ENCODE peak calls at places on chromosome 2, in eight cellular contexts. R is AG09319; Y is NCI-H2081 treated with DMSO at 0.1 percent for 48 hours; N is NCI-H1436; E is CD8-positive, alpha-beta T cell; F is HFF-Myc; K is tibial artery; B is PC-3. P is an unnamed sample.

GRCh38 chr2:210544191-210544590 is 12.2 kb upstream of the CPS1 start:
- DNase-seq in R (no peak), Y (no peak), N (no peak), E (no peak), F (no peak), K (no peak), B (no peak), P (peak)

GRCh38 chr2:53445376-53446072 is 322.1 kb upstream of the CHAC2 start:
- DNase-seq in R (no peak), Y (no peak), N (no peak), E (no peak), F (no peak), K (no peak), B (peak), P (peak)

GRCh38 chr2:158949300-158949699 is 19.1 kb upstream of the TANC1 start:
- DNase-seq in R (no peak), Y (no peak), N (no peak), E (no peak), F (no peak), K (no peak), B (no peak), P (no peak)

GRCh38 chr2:174248998-174249592 is 763 bp upstream of the OLA1 start:
- DNase-seq in R (no peak), Y (no peak), N (no peak), E (no peak), F (no peak), K (no peak), B (no peak), P (no peak)

GRCh38 chr2:105744091-105744908 is 412 bp upstream of the NCK2 start:
- DNase-seq in R (no peak), Y (no peak), N (peak), E (peak), F (no peak), K (peak), B (peak), P (no peak)

GRCh38 chr2:239870276-239870675 is 154.9 kb downstream of the NDUFA10 start:
- DNase-seq in R (no peak), Y (no peak), N (no peak), E (no peak), F (no peak), K (peak), B (no peak), P (no peak)

GRCh38 chr2:208175843-208176160 is 12.4 kb upstream of the CRYGA start:
- DNase-seq in R (no peak), Y (no peak), N (no peak), E (no peak), F (no peak), K (no peak), B (no peak), P (no peak)

GRCh38 chr2:217959723-217960122 is 43.1 kb downstream of the TNS1 start:
- DNase-seq in R (no peak), Y (no peak), N (no peak), E (no peak), F (no peak), K (peak), B (no peak), P (no peak)

GRCh38 chr2:226767056-226767813 is 32.4 kb downstream of the IRS1 start:
- DNase-seq in R (no peak), Y (no peak), N (no peak), E (no peak), F (no peak), K (no peak), B (no peak), P (no peak)

GRCh38 chr2:222805591-222806304 is 55.1 kb upstream of the ACSL3 start:
- DNase-seq in R (no peak), Y (no peak), N (no peak), E (no peak), F (no peak), K (no peak), B (no peak), P (peak)

GRCh38 chr2:189217546-189217945 is 38.0 kb upstream of the COL5A2 start:
- DNase-seq in R (no peak), Y (no peak), N (no peak), E (no peak), F (no peak), K (no peak), B (no peak), P (no peak)

GRCh38 chr2:84223191-84223590 is 235.9 kb downstream of the SUCLG1 start:
- DNase-seq in R (no peak), Y (no peak), N (no peak), E (no peak), F (no peak), K (no peak), B (peak), P (peak)

GRCh38 chr2:69798466-69798908 is 31.0 kb upstream of the GMCL1 start:
- DNase-seq in R (no peak), Y (no peak), N (no peak), E (no peak), F (no peak), K (peak), B (no peak), P (peak)

GRCh38 chr2:180705551-180705950 is 274.9 kb upstream of the UBE2E3 start:
- DNase-seq in R (no peak), Y (no peak), N (no peak), E (no peak), F (no peak), K (no peak), B (no peak), P (peak)

GRCh38 chr2:38057651-38058410 is 18.1 kb downstream of the CYP1B1 start:
- DNase-seq in R (no peak), Y (no peak), N (no peak), E (no peak), F (no peak), K (no peak), B (peak), P (peak)

GRCh38 chr2:184346338-184346862 is 251.9 kb upstream of the ZNF804A start:
- DNase-seq in R (no peak), Y (no peak), N (no peak), E (no peak), F (no peak), K (no peak), B (peak), P (no peak)

GRCh38 chr2:98915751-98916358 is 20.2 kb downstream of the CRACDL start:
- DNase-seq in R (no peak), Y (no peak), N (no peak), E (no peak), F (no peak), K (peak), B (peak), P (peak)

P was measured in bronchial epithelial cell.